ENCODE peak calls at places on chromosomes 11 and 22, in ten cellular contexts. One of them, this sample, is unnamed.

GRCh38 chr11:125257751-125258150 is 93.2 kb downstream of the PKNOX2 start:
- DNase-seq in NCI-H1092 treated with DMSO at 0.1 percent for 48 hours: no peak
- DNase-seq in B cell: no peak
- DNase-seq in left lung: no peak
- DNase-seq in activated CD4-positive, CD25-positive, alpha-beta regulatory T cell: no peak
- DNase-seq in mucosa of gallbladder: no peak
- DNase-seq in T follicular helper cell: no peak
- DNase-seq in effector CD4-positive, alpha-beta T cell: no peak
- DNase-seq in ELF-1: peak
- DNase-seq in anterior cingulate cortex: no peak
- DNase-seq in this sample: no peak

GRCh38 chr11:10117709-10118341 is 176.2 kb downstream of the SBF2 start:
- DNase-seq in B cell: no peak
- DNase-seq in left lung: no peak
- DNase-seq in NCI-H1092 treated with DMSO at 0.1 percent for 48 hours: no peak
- DNase-seq in mucosa of gallbladder: no peak
- DNase-seq in ELF-1: no peak
- DNase-seq in anterior cingulate cortex: no peak
- DNase-seq in effector CD4-positive, alpha-beta T cell: no peak
- DNase-seq in activated CD4-positive, CD25-positive, alpha-beta regulatory T cell: no peak
- DNase-seq in T follicular helper cell: no peak
- DNase-seq in this sample: no peak

GRCh38 chr11:33692013-33692504 is 8.6 kb downstream of the C11orf91 start:
- DNase-seq in mucosa of gallbladder: peak
- DNase-seq in B cell: no peak
- DNase-seq in ELF-1: peak
- DNase-seq in T follicular helper cell: no peak
- DNase-seq in activated CD4-positive, CD25-positive, alpha-beta regulatory T cell: no peak
- DNase-seq in anterior cingulate cortex: peak
- DNase-seq in left lung: no peak
- DNase-seq in effector CD4-positive, alpha-beta T cell: no peak
- DNase-seq in NCI-H1092 treated with DMSO at 0.1 percent for 48 hours: peak
- DNase-seq in this sample: no peak

GRCh38 chr22:18032455-18033101 is 8.2 kb upstream of the MICAL3 start:
- DNase-seq in effector CD4-positive, alpha-beta T cell: no peak
- DNase-seq in left lung: no peak
- DNase-seq in B cell: no peak
- DNase-seq in activated CD4-positive, CD25-positive, alpha-beta regulatory T cell: no peak
- DNase-seq in anterior cingulate cortex: no peak
- DNase-seq in NCI-H1092 treated with DMSO at 0.1 percent for 48 hours: no peak
- DNase-seq in ELF-1: peak
- DNase-seq in T follicular helper cell: no peak
- DNase-seq in mucosa of gallbladder: no peak
- DNase-seq in this sample: no peak

GRCh38 chr11:11105361-11105760 is 247.5 kb upstream of the ZBED5 start:
- DNase-seq in effector CD4-positive, alpha-beta T cell: no peak
- DNase-seq in NCI-H1092 treated with DMSO at 0.1 percent for 48 hours: no peak
- DNase-seq in activated CD4-positive, CD25-positive, alpha-beta regulatory T cell: no peak
- DNase-seq in T follicular helper cell: no peak
- DNase-seq in anterior cingulate cortex: no peak
- DNase-seq in ELF-1: no peak
- DNase-seq in left lung: no peak
- DNase-seq in mucosa of gallbladder: no peak
- DNase-seq in B cell: no peak
- DNase-seq in this sample: no peak

GRCh38 chr22:49502126-49502826 is 325.4 kb downstream of the BRD1 start:
- DNase-seq in anterior cingulate cortex: no peak
- DNase-seq in left lung: no peak
- DNase-seq in B cell: no peak
- DNase-seq in T follicular helper cell: no peak
- DNase-seq in mucosa of gallbladder: no peak
- DNase-seq in activated CD4-positive, CD25-positive, alpha-beta regulatory T cell: no peak
- DNase-seq in NCI-H1092 treated with DMSO at 0.1 percent for 48 hours: no peak
- DNase-seq in ELF-1: no peak
- DNase-seq in effector CD4-positive, alpha-beta T cell: no peak
- DNase-seq in this sample: no peak

GRCh38 chr11:87463486-87464102 is 425.9 kb downstream of the TMEM135 start:
- DNase-seq in B cell: no peak
- DNase-seq in NCI-H1092 treated with DMSO at 0.1 percent for 48 hours: peak
- DNase-seq in effector CD4-positive, alpha-beta T cell: no peak
- DNase-seq in left lung: no peak
- DNase-seq in ELF-1: peak
- DNase-seq in T follicular helper cell: no peak
- DNase-seq in activated CD4-positive, CD25-positive, alpha-beta regulatory T cell: no peak
- DNase-seq in mucosa of gallbladder: no peak
- DNase-seq in anterior cingulate cortex: no peak
- DNase-seq in this sample: no peak

GRCh38 chr11:59186130-59186594 is 14.2 kb downstream of the DTX4 start:
- DNase-seq in mucosa of gallbladder: peak
- DNase-seq in B cell: peak
- DNase-seq in NCI-H1092 treated with DMSO at 0.1 percent for 48 hours: no peak
- DNase-seq in ELF-1: peak
- DNase-seq in effector CD4-positive, alpha-beta T cell: peak
- DNase-seq in left lung: peak
- DNase-seq in T follicular helper cell: peak
- DNase-seq in anterior cingulate cortex: no peak
- DNase-seq in activated CD4-positive, CD25-positive, alpha-beta regulatory T cell: peak
- DNase-seq in this sample: no peak

GRCh38 chr11:2781413-2782274 is 81.8 kb upstream of the KCNQ1OT1 start:
- DNase-seq in NCI-H1092 treated with DMSO at 0.1 percent for 48 hours: no peak
- DNase-seq in activated CD4-positive, CD25-positive, alpha-beta regulatory T cell: no peak
- DNase-seq in left lung: peak
- DNase-seq in B cell: no peak
- DNase-seq in ELF-1: no peak
- DNase-seq in anterior cingulate cortex: no peak
- DNase-seq in T follicular helper cell: no peak
- DNase-seq in effector CD4-positive, alpha-beta T cell: peak
- DNase-seq in mucosa of gallbladder: peak
- DNase-seq in this sample: no peak

GRCh38 chr11:114269498-114269897 is 26.7 kb upstream of the NNMT start:
- DNase-seq in left lung: no peak
- DNase-seq in activated CD4-positive, CD25-positive, alpha-beta regulatory T cell: no peak
- DNase-seq in anterior cingulate cortex: no peak
- DNase-seq in T follicular helper cell: no peak
- DNase-seq in NCI-H1092 treated with DMSO at 0.1 percent for 48 hours: no peak
- DNase-seq in effector CD4-positive, alpha-beta T cell: no peak
- DNase-seq in B cell: no peak
- DNase-seq in mucosa of gallbladder: no peak
- DNase-seq in ELF-1: no peak
- DNase-seq in this sample: no peak

GRCh38 chr11:79864882-79865281 is 424.1 kb upstream of the TENM4 start:
- DNase-seq in NCI-H1092 treated with DMSO at 0.1 percent for 48 hours: no peak
- DNase-seq in B cell: no peak
- DNase-seq in ELF-1: no peak
- DNase-seq in anterior cingulate cortex: no peak
- DNase-seq in effector CD4-positive, alpha-beta T cell: no peak
- DNase-seq in mucosa of gallbladder: peak
- DNase-seq in left lung: peak
- DNase-seq in T follicular helper cell: no peak
- DNase-seq in activated CD4-positive, CD25-positive, alpha-beta regulatory T cell: no peak
- DNase-seq in this sample: no peak

GRCh38 chr11:62427630-62428233 is 8.9 kb downstream of the SCGB1A1 start:
- DNase-seq in mucosa of gallbladder: no peak
- DNase-seq in B cell: no peak
- DNase-seq in NCI-H1092 treated with DMSO at 0.1 percent for 48 hours: no peak
- DNase-seq in ELF-1: no peak
- DNase-seq in activated CD4-positive, CD25-positive, alpha-beta regulatory T cell: no peak
- DNase-seq in effector CD4-positive, alpha-beta T cell: no peak
- DNase-seq in left lung: no peak
- DNase-seq in anterior cingulate cortex: no peak
- DNase-seq in T follicular helper cell: no peak
- DNase-seq in this sample: no peak

GRCh38 chr22:31229402-31230140 is 17.5 kb downstream of the LIMK2 start:
- DNase-seq in left lung: no peak
- DNase-seq in B cell: no peak
- DNase-seq in mucosa of gallbladder: peak
- DNase-seq in ELF-1: no peak
- DNase-seq in T follicular helper cell: no peak
- DNase-seq in activated CD4-positive, CD25-positive, alpha-beta regulatory T cell: no peak
- DNase-seq in anterior cingulate cortex: peak
- DNase-seq in NCI-H1092 treated with DMSO at 0.1 percent for 48 hours: peak
- DNase-seq in effector CD4-positive, alpha-beta T cell: no peak
- DNase-seq in this sample: no peak

GRCh38 chr11:66002648-66003225 is 434 bp downstream of the BANF1 start:
- DNase-seq in B cell: no peak
- DNase-seq in effector CD4-positive, alpha-beta T cell: no peak
- DNase-seq in left lung: peak
- DNase-seq in mucosa of gallbladder: peak
- DNase-seq in ELF-1: no peak
- DNase-seq in anterior cingulate cortex: peak
- DNase-seq in NCI-H1092 treated with DMSO at 0.1 percent for 48 hours: peak
- DNase-seq in T follicular helper cell: no peak
- DNase-seq in activated CD4-positive, CD25-positive, alpha-beta regulatory T cell: no peak
- DNase-seq in this sample: no peak

GRCh38 chr11:10305262-10305963 is 540 bp downstream of the ADM start:
- DNase-seq in effector CD4-positive, alpha-beta T cell: no peak
- DNase-seq in NCI-H1092 treated with DMSO at 0.1 percent for 48 hours: peak
- DNase-seq in T follicular helper cell: no peak
- DNase-seq in activated CD4-positive, CD25-positive, alpha-beta regulatory T cell: no peak
- DNase-seq in anterior cingulate cortex: no peak
- DNase-seq in B cell: peak
- DNase-seq in mucosa of gallbladder: no peak
- DNase-seq in left lung: peak
- DNase-seq in ELF-1: peak
- DNase-seq in this sample: no peak

GRCh38 chr11:1650034-1650917 is 20.7 kb downstream of the KRTAP5-5 start:
- DNase-seq in anterior cingulate cortex: no peak
- DNase-seq in B cell: no peak
- DNase-seq in mucosa of gallbladder: no peak
- DNase-seq in activated CD4-positive, CD25-positive, alpha-beta regulatory T cell: no peak
- DNase-seq in ELF-1: no peak
- DNase-seq in NCI-H1092 treated with DMSO at 0.1 percent for 48 hours: peak
- DNase-seq in effector CD4-positive, alpha-beta T cell: no peak
- DNase-seq in T follicular helper cell: no peak
- DNase-seq in left lung: no peak
- DNase-seq in this sample: no peak

GRCh38 chr11:69190796-69191536 is 35.2 kb downstream of the SMIM38 start:
- DNase-seq in left lung: no peak
- DNase-seq in mucosa of gallbladder: no peak
- DNase-seq in anterior cingulate cortex: no peak
- DNase-seq in effector CD4-positive, alpha-beta T cell: no peak
- DNase-seq in T follicular helper cell: no peak
- DNase-seq in ELF-1: no peak
- DNase-seq in activated CD4-positive, CD25-positive, alpha-beta regulatory T cell: no peak
- DNase-seq in B cell: no peak
- DNase-seq in NCI-H1092 treated with DMSO at 0.1 percent for 48 hours: no peak
- DNase-seq in this sample: no peak

GRCh38 chr11:17780668-17781067 is 46.1 kb downstream of the KCNC1 start:
- DNase-seq in effector CD4-positive, alpha-beta T cell: no peak
- DNase-seq in anterior cingulate cortex: no peak
- DNase-seq in left lung: peak
- DNase-seq in NCI-H1092 treated with DMSO at 0.1 percent for 48 hours: no peak
- DNase-seq in T follicular helper cell: no peak
- DNase-seq in ELF-1: no peak
- DNase-seq in activated CD4-positive, CD25-positive, alpha-beta regulatory T cell: no peak
- DNase-seq in mucosa of gallbladder: no peak
- DNase-seq in B cell: no peak
- DNase-seq in this sample: no peak

GRCh38 chr11:64060263-64060860 is 24.6 kb downstream of the FLRT1 start:
- DNase-seq in mucosa of gallbladder: no peak
- DNase-seq in B cell: no peak
- DNase-seq in NCI-H1092 treated with DMSO at 0.1 percent for 48 hours: no peak
- DNase-seq in anterior cingulate cortex: no peak
- DNase-seq in activated CD4-positive, CD25-positive, alpha-beta regulatory T cell: no peak
- DNase-seq in T follicular helper cell: no peak
- DNase-seq in left lung: no peak
- DNase-seq in ELF-1: no peak
- DNase-seq in effector CD4-positive, alpha-beta T cell: no peak
- DNase-seq in this sample: no peak

GRCh38 chr11:68974421-68975194 is 6.2 kb downstream of the MRGPRD start:
- DNase-seq in effector CD4-positive, alpha-beta T cell: no peak
- DNase-seq in NCI-H1092 treated with DMSO at 0.1 percent for 48 hours: no peak
- DNase-seq in activated CD4-positive, CD25-positive, alpha-beta regulatory T cell: no peak
- DNase-seq in ELF-1: peak
- DNase-seq in left lung: no peak
- DNase-seq in T follicular helper cell: no peak
- DNase-seq in mucosa of gallbladder: no peak
- DNase-seq in B cell: no peak
- DNase-seq in anterior cingulate cortex: no peak
- DNase-seq in this sample: no peak

GRCh38 chr11:70141490-70142014 is 61.5 kb upstream of the FADD start:
- DNase-seq in anterior cingulate cortex: no peak
- DNase-seq in T follicular helper cell: no peak
- DNase-seq in NCI-H1092 treated with DMSO at 0.1 percent for 48 hours: peak
- DNase-seq in effector CD4-positive, alpha-beta T cell: no peak
- DNase-seq in mucosa of gallbladder: no peak
- DNase-seq in activated CD4-positive, CD25-positive, alpha-beta regulatory T cell: no peak
- DNase-seq in left lung: peak
- DNase-seq in B cell: no peak
- DNase-seq in ELF-1: peak
- DNase-seq in this sample: no peak

GRCh38 chr11:46666982-46667590 is 33.3 kb downstream of the ARHGAP1 start:
- DNase-seq in mucosa of gallbladder: no peak
- DNase-seq in ELF-1: no peak
- DNase-seq in effector CD4-positive, alpha-beta T cell: no peak
- DNase-seq in anterior cingulate cortex: no peak
- DNase-seq in left lung: no peak
- DNase-seq in activated CD4-positive, CD25-positive, alpha-beta regulatory T cell: no peak
- DNase-seq in T follicular helper cell: no peak
- DNase-seq in B cell: no peak
- DNase-seq in NCI-H1092 treated with DMSO at 0.1 percent for 48 hours: no peak
- DNase-seq in this sample: no peak

GRCh38 chr22:17882727-17883126 is 108.5 kb upstream of the BID start:
- DNase-seq in mucosa of gallbladder: no peak
- DNase-seq in activated CD4-positive, CD25-positive, alpha-beta regulatory T cell: no peak
- DNase-seq in B cell: no peak
- DNase-seq in T follicular helper cell: no peak
- DNase-seq in NCI-H1092 treated with DMSO at 0.1 percent for 48 hours: no peak
- DNase-seq in left lung: no peak
- DNase-seq in anterior cingulate cortex: no peak
- DNase-seq in ELF-1: no peak
- DNase-seq in effector CD4-positive, alpha-beta T cell: no peak
- DNase-seq in this sample: no peak

GRCh38 chr11:69573751-69574382 is 67.1 kb upstream of the CCND1 start:
- DNase-seq in B cell: no peak
- DNase-seq in NCI-H1092 treated with DMSO at 0.1 percent for 48 hours: no peak
- DNase-seq in mucosa of gallbladder: no peak
- DNase-seq in left lung: no peak
- DNase-seq in anterior cingulate cortex: no peak
- DNase-seq in effector CD4-positive, alpha-beta T cell: no peak
- DNase-seq in activated CD4-positive, CD25-positive, alpha-beta regulatory T cell: no peak
- DNase-seq in T follicular helper cell: no peak
- DNase-seq in ELF-1: no peak
- DNase-seq in this sample: no peak

GRCh38 chr22:26891431-26891830 is 234.0 kb downstream of the MIAT start:
- DNase-seq in anterior cingulate cortex: no peak
- DNase-seq in ELF-1: no peak
- DNase-seq in mucosa of gallbladder: no peak
- DNase-seq in activated CD4-positive, CD25-positive, alpha-beta regulatory T cell: no peak
- DNase-seq in T follicular helper cell: no peak
- DNase-seq in B cell: no peak
- DNase-seq in left lung: no peak
- DNase-seq in effector CD4-positive, alpha-beta T cell: no peak
- DNase-seq in NCI-H1092 treated with DMSO at 0.1 percent for 48 hours: no peak
- DNase-seq in this sample: no peak

GRCh38 chr11:22753401-22753800 is 76.2 kb downstream of the SVIP start:
- DNase-seq in ELF-1: no peak
- DNase-seq in B cell: no peak
- DNase-seq in mucosa of gallbladder: no peak
- DNase-seq in left lung: no peak
- DNase-seq in NCI-H1092 treated with DMSO at 0.1 percent for 48 hours: no peak
- DNase-seq in T follicular helper cell: no peak
- DNase-seq in anterior cingulate cortex: no peak
- DNase-seq in effector CD4-positive, alpha-beta T cell: no peak
- DNase-seq in activated CD4-positive, CD25-positive, alpha-beta regulatory T cell: no peak
- DNase-seq in this sample: no peak

GRCh38 chr11:45063669-45064068 is 82.8 kb upstream of the PRDM11 start:
- DNase-seq in mucosa of gallbladder: no peak
- DNase-seq in left lung: no peak
- DNase-seq in B cell: no peak
- DNase-seq in NCI-H1092 treated with DMSO at 0.1 percent for 48 hours: no peak
- DNase-seq in ELF-1: no peak
- DNase-seq in activated CD4-positive, CD25-positive, alpha-beta regulatory T cell: no peak
- DNase-seq in T follicular helper cell: no peak
- DNase-seq in effector CD4-positive, alpha-beta T cell: no peak
- DNase-seq in anterior cingulate cortex: no peak
- DNase-seq in this sample: no peak

GRCh38 chr11:7473702-7474101 is 11.6 kb upstream of the OLFML1 start:
- DNase-seq in B cell: peak
- DNase-seq in left lung: no peak
- DNase-seq in anterior cingulate cortex: no peak
- DNase-seq in mucosa of gallbladder: no peak
- DNase-seq in effector CD4-positive, alpha-beta T cell: no peak
- DNase-seq in ELF-1: no peak
- DNase-seq in T follicular helper cell: no peak
- DNase-seq in NCI-H1092 treated with DMSO at 0.1 percent for 48 hours: no peak
- DNase-seq in activated CD4-positive, CD25-positive, alpha-beta regulatory T cell: no peak
- DNase-seq in this sample: no peak

This sample was measured in GDM1.